ENCODE peak calls at places on chromosome 15, in eight cellular contexts. E, G, L, Q, U, T, V and H are unnamed samples.

GRCh38 chr15:62879770-62880169 is 162.8 kb upstream of the TPM1 start:
- DNase-seq in E (no peak), G (no peak), L (no peak), Q (no peak), U (no peak), T (no peak), V (no peak), H (no peak)

GRCh38 chr15:63156708-63157065 is 590 bp downstream of the RPS27L start:
- DNase-seq in E (peak; percentile 44), G (peak; percentile 34), L (no peak), Q (peak; percentile 39), U (peak; percentile 31), T (no peak), V (no peak), H (no peak)

GRCh38 chr15:99963096-99963825 is 230.0 kb upstream of the LYSMD4 start:
- DNase-seq in E (no peak), G (no peak), L (no peak), Q (no peak), U (peak; percentile 1), T (no peak), V (no peak), H (no peak)

GRCh38 chr15:36499751-36500389 is 79.6 kb upstream of the CDIN1 start:
- DNase-seq in E (no peak), G (no peak), L (no peak), Q (no peak), U (no peak), T (no peak), V (no peak), H (no peak)

GRCh38 chr15:95068847-95069518 is 837.6 kb downstream of the MCTP2 start:
- DNase-seq in E (no peak), G (no peak), L (no peak), Q (no peak), U (no peak), T (no peak), V (no peak), H (no peak)

GRCh38 chr15:58080398-58080797 is 14.9 kb upstream of the ALDH1A2 start:
- DNase-seq in E (no peak), G (no peak), L (no peak), Q (no peak), U (no peak), T (no peak), V (no peak), H (no peak)

GRCh38 chr15:83053151-83053550 is 13.9 kb downstream of the BTBD1 start:
- DNase-seq in E (peak; percentile 45), G (no peak), L (no peak), Q (no peak), U (no peak), T (no peak), V (no peak), H (no peak)

GRCh38 chr15:78307977-78308376 is 8.6 kb upstream of the SKIC8 start:
- DNase-seq in E (no peak), G (no peak), L (no peak), Q (no peak), U (no peak), T (no peak), V (peak; percentile 9), H (no peak)

GRCh38 chr15:100931143-100931890 is 12.2 kb downstream of the LRRK1 start:
- DNase-seq in E (no peak), G (peak; percentile 64), L (no peak), Q (no peak), U (no peak), T (no peak), V (no peak), H (no peak)

GRCh38 chr15:65980824-65981456 is 111.6 kb downstream of the RAB11A start:
- DNase-seq in E (peak; percentile 30), G (peak; percentile 71), L (peak; percentile 56), Q (peak; percentile 96), U (peak; percentile 66), T (no peak), V (peak; percentile 81), H (no peak)

GRCh38 chr15:53693729-53694533 is 65.5 kb downstream of the WDR72 start:
- DNase-seq in E (peak; percentile 33), G (peak; percentile 10), L (no peak), Q (no peak), U (no peak), T (peak; percentile 41), V (peak; percentile 86), H (no peak)

GRCh38 chr15:47439146-47439869 is 278.0 kb upstream of the SEMA6D start:
- DNase-seq in E (no peak), G (no peak), L (no peak), Q (no peak), U (peak; percentile 9), T (no peak), V (no peak), H (no peak)

GRCh38 chr15:29208352-29208751 is 61.3 kb downstream of the NSMCE3 start:
- DNase-seq in E (peak; percentile 20), G (no peak), L (no peak), Q (no peak), U (peak; percentile 42), T (no peak), V (no peak), H (no peak)

GRCh38 chr15:63918317-63918672 is 84.5 kb upstream of the HERC1 start:
- DNase-seq in E (no peak), G (peak; percentile 22), L (no peak), Q (peak; percentile 45), U (no peak), T (no peak), V (no peak), H (no peak)

GRCh38 chr15:68623301-68623892 is 44.6 kb downstream of the CORO2B start:
- DNase-seq in E (no peak), G (no peak), L (no peak), Q (no peak), U (no peak), T (no peak), V (no peak), H (no peak)

GRCh38 chr15:42203891-42204290 is 4.2 kb downstream of the VPS39 start:
- DNase-seq in E (no peak), G (no peak), L (no peak), Q (no peak), U (no peak), T (no peak), V (no peak), H (no peak)

GRCh38 chr15:100078511-100079220 is 263.1 kb downstream of the ADAMTS17 start:
- DNase-seq in E (no peak), G (no peak), L (no peak), Q (no peak), U (no peak), T (no peak), V (no peak), H (no peak)

GRCh38 chr15:53713218-53713617 is 46.2 kb downstream of the WDR72 start:
- DNase-seq in E (no peak), G (no peak), L (no peak), Q (no peak), U (no peak), T (no peak), V (no peak), H (no peak)

GRCh38 chr15:93485438-93485837 is 396.4 kb upstream of the RGMA start:
- DNase-seq in E (no peak), G (no peak), L (no peak), Q (no peak), U (no peak), T (no peak), V (no peak), H (no peak)

GRCh38 chr15:29820802-29821160 is 1.5 kb downstream of the TJP1 start:
- DNase-seq in E (no peak), G (no peak), L (no peak), Q (no peak), U (no peak), T (no peak), V (no peak), H (no peak)

GRCh38 chr15:74778599-74778970 is 3.3 kb upstream of the CSK start:
- DNase-seq in E (no peak), G (no peak), L (no peak), Q (no peak), U (no peak), T (no peak), V (no peak), H (no peak)
- H3K27ac ChIP-seq in E (peak overlapping the region; percentile 14), G (peak overlapping the region; percentile 84), L (no peak overlapping the region), Q (no peak overlapping the region), U (no peak overlapping the region), T (no peak overlapping the region), V (peak overlapping the region; percentile 87), H (peak overlapping the region; percentile 91)

GRCh38 chr15:81239190-81239589 is 42.5 kb downstream of the IL16 start:
- DNase-seq in E (no peak), G (no peak), L (no peak), Q (no peak), U (no peak), T (no peak), V (no peak), H (no peak)

GRCh38 chr15:81235276-81235675 is 38.6 kb downstream of the IL16 start:
- DNase-seq in E (no peak), G (no peak), L (no peak), Q (no peak), U (no peak), T (no peak), V (no peak), H (no peak)

GRCh38 chr15:81235781-81236507 is 39.3 kb downstream of the IL16 start:
- DNase-seq in E (no peak), G (no peak), L (no peak), Q (no peak), U (no peak), T (no peak), V (no peak), H (no peak)
- TF ChIP-seq POLR2AphosphoS5 in E (no peak), G (no peak), L (no peak), Q (no peak), U (no peak), T (no peak), V (no peak), H (no peak)

DNA sequence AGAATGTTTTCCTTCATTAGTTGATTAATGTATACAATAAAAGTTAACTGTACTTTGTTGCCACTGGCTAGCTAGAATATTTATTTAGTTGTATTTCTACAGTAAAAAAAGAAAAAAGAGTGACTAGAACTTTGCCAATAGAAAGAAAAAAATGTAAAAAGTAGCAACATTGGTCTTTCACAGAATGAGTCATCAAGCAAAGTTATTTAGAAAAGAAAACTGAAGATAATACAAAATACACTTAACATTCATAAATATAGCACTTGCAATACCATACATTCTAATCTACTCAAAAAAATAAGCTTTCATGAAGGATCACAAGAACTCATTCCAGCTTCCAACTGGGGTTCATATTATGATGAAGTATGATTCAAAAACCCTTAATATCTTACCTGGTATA is 83.4 kb downstream of the AQR start:
- DNase-seq in E (no peak), G (no peak), L (no peak), Q (no peak), U (no peak), T (no peak), V (no peak), H (no peak)
- H3K27ac ChIP-seq in E (no peak overlapping the region), G (no peak overlapping the region), L (no peak overlapping the region), Q (no peak overlapping the region), U (no peak overlapping the region), T (no peak overlapping the region), V (no peak overlapping the region), H (no peak overlapping the region)

DNA sequence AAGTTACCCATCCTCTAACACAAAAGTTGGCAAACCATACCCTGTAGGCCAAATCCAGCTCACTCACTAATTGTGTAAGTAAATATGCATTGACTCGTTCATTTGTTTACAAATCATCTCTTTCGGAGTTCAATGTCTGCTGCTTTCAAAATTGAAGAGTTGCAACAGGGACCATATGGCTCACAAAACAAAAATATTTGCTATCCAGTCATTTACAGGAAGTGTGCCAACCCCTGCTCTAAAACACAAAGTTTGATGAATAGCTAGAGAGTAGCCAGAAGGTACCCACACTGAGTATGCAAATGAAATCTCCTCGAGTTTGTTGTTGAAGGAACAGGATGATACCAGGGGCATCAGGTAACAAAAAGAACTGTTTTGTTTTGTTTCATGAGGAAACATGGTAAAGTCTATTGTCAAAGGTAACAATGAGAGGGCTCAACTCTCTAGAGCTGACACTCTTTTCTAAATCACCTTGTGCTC is 236.2 kb upstream of the THBS1 start:
- DNase-seq in E (no peak), G (no peak), L (no peak), Q (peak; percentile 34), U (no peak), T (no peak), V (no peak), H (no peak)
- TF ChIP-seq POLR2AphosphoS5 in E (no peak), G (no peak), L (no peak), Q (no peak), U (no peak), T (no peak), V (no peak), H (no peak)